ENCODE peak calls at places on chromosomes 1 and 21, in four cellular contexts. One of them, this sample, is unnamed.

GRCh38 chr1:239243003-239243402 is 143.4 kb upstream of the CHRM3 start:
- DNase-seq in breast epithelium: no peak
- DNase-seq in GM12891: no peak
- DNase-seq in lower leg skin: no peak
- DNase-seq in this sample: no peak

GRCh38 chr1:9809122-9809521 is 14.6 kb downstream of the CLSTN1 start:
- DNase-seq in breast epithelium: no peak
- DNase-seq in GM12891: no peak
- DNase-seq in lower leg skin: peak
- DNase-seq in this sample: no peak

GRCh38 chr21:16079830-16080229 is 350.0 kb downstream of the USP25 start:
- DNase-seq in breast epithelium: no peak
- DNase-seq in GM12891: no peak
- DNase-seq in lower leg skin: no peak
- DNase-seq in this sample: no peak

GRCh38 chr1:102919659-102920058 is 188.7 kb downstream of the COL11A1 start:
- DNase-seq in breast epithelium: no peak
- DNase-seq in GM12891: no peak
- DNase-seq in lower leg skin: no peak
- DNase-seq in this sample: peak

GRCh38 chr1:6574818-6575217 is 5.0 kb upstream of the ZBTB48 start:
- DNase-seq in breast epithelium: no peak
- DNase-seq in GM12891: no peak
- DNase-seq in lower leg skin: no peak
- DNase-seq in this sample: no peak

GRCh38 chr1:95118019-95118499 is 904 bp downstream of the TLCD4 start:
- DNase-seq in breast epithelium: peak
- DNase-seq in GM12891: no peak
- DNase-seq in lower leg skin: no peak
- DNase-seq in this sample: no peak

GRCh38 chr1:151132676-151133338 is 13.6 kb downstream of the SEMA6C start:
- DNase-seq in breast epithelium: no peak
- DNase-seq in GM12891: no peak
- DNase-seq in lower leg skin: no peak
- DNase-seq in this sample: no peak

GRCh38 chr1:66944330-66945274 is 19.8 kb downstream of the MIER1 start:
- DNase-seq in breast epithelium: no peak
- DNase-seq in GM12891: no peak
- DNase-seq in lower leg skin: no peak
- DNase-seq in this sample: no peak

GRCh38 chr1:21667348-21668231 is 1.6 kb downstream of the RAP1GAP start:
- DNase-seq in breast epithelium: no peak
- DNase-seq in GM12891: no peak
- DNase-seq in lower leg skin: peak
- DNase-seq in this sample: no peak

GRCh38 chr1:244865028-244865371 is 657 bp upstream of the HNRNPU start:
- DNase-seq in breast epithelium: no peak
- DNase-seq in GM12891: no peak
- DNase-seq in lower leg skin: peak
- DNase-seq in this sample: no peak

GRCh38 chr1:45254490-45254889 is 48.1 kb upstream of the ZSWIM5 start:
- DNase-seq in breast epithelium: no peak
- DNase-seq in GM12891: no peak
- DNase-seq in lower leg skin: no peak
- DNase-seq in this sample: no peak

GRCh38 chr1:34865981-34866761 is 6.6 kb upstream of the SMIM12 start:
- DNase-seq in breast epithelium: peak
- DNase-seq in GM12891: peak
- DNase-seq in lower leg skin: peak
- DNase-seq in this sample: peak

GRCh38 chr21:33433425-33434114 is 30.4 kb downstream of the IFNGR2 start:
- DNase-seq in breast epithelium: no peak
- DNase-seq in GM12891: no peak
- DNase-seq in lower leg skin: no peak
- DNase-seq in this sample: no peak

GRCh38 chr21:33437140-33437539 is 33.9 kb downstream of the IFNGR2 start:
- DNase-seq in breast epithelium: peak
- DNase-seq in GM12891: no peak
- DNase-seq in lower leg skin: peak
- DNase-seq in this sample: no peak

GRCh38 chr21:33433001-33433400 is 29.8 kb downstream of the IFNGR2 start:
- DNase-seq in breast epithelium: no peak
- DNase-seq in GM12891: no peak
- DNase-seq in lower leg skin: no peak
- DNase-seq in this sample: no peak

GRCh38 chr21:33432496-33432895 is 29.3 kb downstream of the IFNGR2 start:
- DNase-seq in breast epithelium: no peak
- DNase-seq in GM12891: no peak
- DNase-seq in lower leg skin: no peak
- DNase-seq in this sample: no peak

DNA sequence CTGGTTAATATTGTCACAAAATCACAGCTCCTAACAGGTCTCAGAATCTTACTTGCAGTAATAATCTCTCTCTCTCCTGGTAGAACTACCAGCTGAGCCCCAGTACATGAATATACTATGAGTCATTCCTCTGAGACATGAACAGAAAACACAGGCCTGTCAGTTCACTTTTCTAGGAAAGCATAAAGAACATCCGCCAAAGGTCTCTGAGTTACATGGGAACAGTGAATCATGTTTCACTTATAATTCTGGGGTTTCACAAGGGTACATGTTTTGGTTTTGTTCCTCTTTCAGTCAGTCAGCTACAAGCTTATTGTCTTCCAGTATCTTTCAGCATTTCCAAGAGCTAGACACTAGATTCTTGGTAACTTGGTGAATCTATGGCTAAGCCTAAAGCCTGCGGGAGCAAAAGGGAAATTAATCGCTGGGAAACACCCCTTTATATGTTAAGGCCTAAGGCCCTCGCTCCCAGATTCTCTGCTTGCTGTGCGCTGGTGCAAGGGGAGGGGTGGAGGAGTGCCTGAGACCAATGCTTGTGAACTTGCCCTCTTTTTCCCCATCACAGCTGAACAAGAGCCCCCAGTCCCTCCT is 31.7 kb downstream of the IFNGR2 start:
- DNase-seq in breast epithelium: no peak
- DNase-seq in GM12891: peak
- DNase-seq in lower leg skin: no peak
- DNase-seq in this sample: peak
- TF ChIP-seq POLR2A in breast epithelium: no peak
- TF ChIP-seq POLR2A in GM12891: peak
- TF ChIP-seq POLR2A in lower leg skin: no peak
- TF ChIP-seq POLR2A in this sample: no peak

GRCh38 chr1:54764922-54765561 is 719 bp upstream of the PARS2 start:
- DNase-seq in breast epithelium: no peak
- DNase-seq in GM12891: no peak
- DNase-seq in lower leg skin: no peak
- DNase-seq in this sample: no peak

GRCh38 chr1:54767526-54767925 is 3.2 kb upstream of the PARS2 start:
- DNase-seq in breast epithelium: no peak
- DNase-seq in GM12891: no peak
- DNase-seq in lower leg skin: no peak
- DNase-seq in this sample: no peak

GRCh38 chr1:54763814-54764131 is 550 bp downstream of the PARS2 start:
- DNase-seq in breast epithelium: no peak
- DNase-seq in GM12891: no peak
- DNase-seq in lower leg skin: no peak
- DNase-seq in this sample: no peak

GRCh38 chr1:54766726-54767125 is 2.4 kb upstream of the PARS2 start:
- DNase-seq in breast epithelium: no peak
- DNase-seq in GM12891: no peak
- DNase-seq in lower leg skin: no peak
- DNase-seq in this sample: no peak

GRCh38 chr1:54764132-54764921 is at the start of gene PARS2:
- DNase-seq in breast epithelium: peak
- DNase-seq in GM12891: peak
- DNase-seq in lower leg skin: peak
- DNase-seq in this sample: peak
- TF ChIP-seq POLR2A in breast epithelium: peak
- TF ChIP-seq POLR2A in GM12891: peak
- TF ChIP-seq POLR2A in lower leg skin: no peak
- TF ChIP-seq POLR2A in this sample: peak

GRCh38 chr21:44962481-44962966 is 22.7 kb downstream of the SLX9 start:
- DNase-seq in breast epithelium: no peak
- DNase-seq in GM12891: no peak
- DNase-seq in lower leg skin: no peak
- DNase-seq in this sample: peak
- TF ChIP-seq POLR2A in breast epithelium: no peak
- TF ChIP-seq POLR2A in GM12891: no peak
- TF ChIP-seq POLR2A in lower leg skin: no peak
- TF ChIP-seq POLR2A in this sample: no peak

GRCh38 chr1:43531453-43531905 is 796 bp downstream of the PTPRF start:
- DNase-seq in breast epithelium: no peak
- DNase-seq in GM12891: peak
- DNase-seq in lower leg skin: no peak
- DNase-seq in this sample: peak
- TF ChIP-seq POLR2A in breast epithelium: no peak
- TF ChIP-seq POLR2A in GM12891: no peak
- TF ChIP-seq POLR2A in lower leg skin: no peak
- TF ChIP-seq POLR2A in this sample: peak

GRCh38 chr1:1918901-1919303 is at the start of gene TMEM52:
- DNase-seq in breast epithelium: peak
- DNase-seq in GM12891: no peak
- DNase-seq in lower leg skin: no peak
- DNase-seq in this sample: peak
- TF ChIP-seq POLR2A in breast epithelium: no peak
- TF ChIP-seq POLR2A in GM12891: no peak
- TF ChIP-seq POLR2A in lower leg skin: no peak
- TF ChIP-seq POLR2A in this sample: no peak

DNA sequence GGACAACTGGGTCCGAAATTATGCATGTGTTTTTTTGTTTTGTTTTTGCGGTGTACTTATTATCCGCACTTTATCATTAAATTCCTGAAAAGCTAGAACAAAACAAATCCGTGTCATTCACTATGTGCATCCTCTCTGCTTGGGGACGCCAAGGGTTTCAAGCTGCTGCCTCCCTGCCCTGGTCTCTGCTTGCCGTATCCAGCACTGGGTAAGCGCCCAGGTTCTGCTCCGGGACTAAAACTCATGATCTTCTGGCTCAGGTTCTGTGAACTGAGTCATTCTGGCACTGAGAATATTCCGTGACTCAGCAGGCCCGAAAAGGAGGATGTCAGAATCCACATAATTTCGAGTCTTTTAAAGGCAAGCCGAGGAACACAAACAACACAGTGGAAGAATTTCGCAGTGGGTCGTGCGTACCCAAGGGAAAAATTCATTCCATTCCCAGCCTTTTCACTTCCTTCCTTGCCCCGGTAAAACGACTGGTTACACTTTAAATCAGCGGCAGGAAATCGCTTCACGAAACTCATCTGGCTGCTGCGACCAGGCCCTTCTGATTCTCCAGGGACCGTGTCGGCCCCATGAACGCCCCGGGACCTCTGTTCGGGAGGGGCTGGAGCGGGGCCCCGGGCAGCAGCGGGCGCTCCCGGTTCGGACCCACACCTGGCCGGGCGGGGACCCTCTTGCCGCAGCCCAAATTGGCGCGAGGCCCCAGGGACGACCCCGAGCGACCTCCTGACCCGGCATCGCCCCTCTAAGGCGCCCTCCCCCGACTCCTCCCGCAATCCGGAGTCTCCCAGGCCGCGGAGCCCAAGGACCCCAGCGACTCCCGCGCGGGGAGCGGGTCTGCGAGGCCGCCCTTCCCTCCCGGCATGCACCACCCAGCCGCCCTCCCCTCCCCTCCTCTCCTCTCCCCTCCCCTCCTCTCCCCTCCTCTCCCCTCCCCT is 746 bp upstream of the LAMC1 start:
- DNase-seq in breast epithelium: peak
- DNase-seq in GM12891: peak
- DNase-seq in lower leg skin: peak
- DNase-seq in this sample: peak
- TF ChIP-seq POLR2A in breast epithelium: peak
- TF ChIP-seq POLR2A in GM12891: peak
- TF ChIP-seq POLR2A in lower leg skin: no peak
- TF ChIP-seq POLR2A in this sample: peak

GRCh38 chr1:162561616-162562451 is at the start of gene UAP1:
- DNase-seq in breast epithelium: no peak
- DNase-seq in GM12891: peak
- DNase-seq in lower leg skin: peak
- DNase-seq in this sample: no peak
- TF ChIP-seq POLR2A in breast epithelium: peak
- TF ChIP-seq POLR2A in GM12891: no peak
- TF ChIP-seq POLR2A in lower leg skin: no peak
- TF ChIP-seq POLR2A in this sample: peak

GRCh38 chr1:156082111-156083091 is at the start of gene MEX3A:
- DNase-seq in breast epithelium: peak
- DNase-seq in GM12891: peak
- DNase-seq in lower leg skin: peak
- DNase-seq in this sample: peak
- TF ChIP-seq POLR2A in breast epithelium: no peak
- TF ChIP-seq POLR2A in GM12891: no peak
- TF ChIP-seq POLR2A in lower leg skin: no peak
- TF ChIP-seq POLR2A in this sample: peak

This sample was measured in H54.